ENCODE peak calls at places on chromosomes 1 and 21, in five cellular contexts. One of them, this sample, is unnamed.

GRCh38 chr1:70043806-70044205 is 161.6 kb downstream of the LRRC40 start:
- DNase-seq in hepatocyte: peak
- DNase-seq in IMR-90: peak
- DNase-seq in GM13977: no peak
- DNase-seq in astrocyte of the spinal cord: peak
- DNase-seq in this sample: no peak

GRCh38 chr1:65948609-65949229 is 156.0 kb downstream of the PDE4B start:
- DNase-seq in IMR-90: peak
- DNase-seq in hepatocyte: peak
- DNase-seq in astrocyte of the spinal cord: peak
- DNase-seq in GM13977: no peak
- DNase-seq in this sample: no peak

GRCh38 chr1:96366516-96366915 is 355.1 kb upstream of the PTBP2 start:
- DNase-seq in GM13977: no peak
- DNase-seq in IMR-90: no peak
- DNase-seq in astrocyte of the spinal cord: no peak
- DNase-seq in hepatocyte: no peak
- DNase-seq in this sample: no peak

GRCh38 chr1:204623894-204624361 is 61.6 kb downstream of the LRRN2 start:
- DNase-seq in hepatocyte: peak
- DNase-seq in astrocyte of the spinal cord: no peak
- DNase-seq in GM13977: no peak
- DNase-seq in IMR-90: no peak
- DNase-seq in this sample: no peak

GRCh38 chr1:230072296-230072695 is 5.3 kb downstream of the GALNT2 start:
- DNase-seq in IMR-90: no peak
- DNase-seq in hepatocyte: no peak
- DNase-seq in astrocyte of the spinal cord: no peak
- DNase-seq in GM13977: no peak
- DNase-seq in this sample: no peak

GRCh38 chr1:150281221-150281757 is 1.1 kb upstream of the CIART start:
- DNase-seq in GM13977: peak
- DNase-seq in IMR-90: peak
- DNase-seq in hepatocyte: peak
- DNase-seq in astrocyte of the spinal cord: peak
- DNase-seq in this sample: no peak

GRCh38 chr1:154479764-154480421 is 22.1 kb upstream of the TDRD10 start:
- DNase-seq in hepatocyte: peak
- DNase-seq in GM13977: peak
- DNase-seq in astrocyte of the spinal cord: peak
- DNase-seq in IMR-90: peak
- DNase-seq in this sample: no peak

GRCh38 chr1:10068605-10069294 is 36.0 kb downstream of the UBE4B start:
- DNase-seq in astrocyte of the spinal cord: peak
- DNase-seq in hepatocyte: no peak
- DNase-seq in IMR-90: peak
- DNase-seq in GM13977: no peak
- DNase-seq in this sample: no peak

GRCh38 chr21:42820513-42821465 is 58.5 kb downstream of the WDR4 start:
- DNase-seq in hepatocyte: peak
- DNase-seq in IMR-90: no peak
- DNase-seq in GM13977: no peak
- DNase-seq in astrocyte of the spinal cord: no peak
- DNase-seq in this sample: no peak

GRCh38 chr1:23699280-23700179 is 7.9 kb downstream of the RPL11 start:
- DNase-seq in GM13977: no peak
- DNase-seq in IMR-90: no peak
- DNase-seq in astrocyte of the spinal cord: no peak
- DNase-seq in hepatocyte: no peak
- DNase-seq in this sample: no peak

GRCh38 chr1:111847519-111847918 is 91.8 kb downstream of the DDX20 start:
- DNase-seq in GM13977: no peak
- DNase-seq in astrocyte of the spinal cord: no peak
- DNase-seq in IMR-90: no peak
- DNase-seq in hepatocyte: no peak
- DNase-seq in this sample: no peak

GRCh38 chr1:155008015-155008941 is 5.7 kb downstream of the ZBTB7B start:
- DNase-seq in astrocyte of the spinal cord: no peak
- DNase-seq in IMR-90: no peak
- DNase-seq in GM13977: no peak
- DNase-seq in hepatocyte: no peak
- DNase-seq in this sample: no peak

GRCh38 chr1:209869242-209870149 is 41.7 kb downstream of the UTP25 start:
- DNase-seq in GM13977: no peak
- DNase-seq in astrocyte of the spinal cord: peak
- DNase-seq in IMR-90: no peak
- DNase-seq in hepatocyte: no peak
- DNase-seq in this sample: no peak

GRCh38 chr1:240956020-240956419 is 344.1 kb upstream of the GREM2 start:
- DNase-seq in GM13977: no peak
- DNase-seq in IMR-90: no peak
- DNase-seq in astrocyte of the spinal cord: no peak
- DNase-seq in hepatocyte: no peak
- DNase-seq in this sample: no peak

GRCh38 chr1:208256556-208256955 is 12.4 kb upstream of the PLXNA2 start:
- DNase-seq in GM13977: no peak
- DNase-seq in hepatocyte: no peak
- DNase-seq in astrocyte of the spinal cord: no peak
- DNase-seq in IMR-90: no peak
- DNase-seq in this sample: no peak

GRCh38 chr1:196517193-196517592 is 91.0 kb downstream of the KCNT2 start:
- DNase-seq in GM13977: no peak
- DNase-seq in hepatocyte: no peak
- DNase-seq in astrocyte of the spinal cord: no peak
- DNase-seq in IMR-90: no peak
- DNase-seq in this sample: no peak

DNA sequence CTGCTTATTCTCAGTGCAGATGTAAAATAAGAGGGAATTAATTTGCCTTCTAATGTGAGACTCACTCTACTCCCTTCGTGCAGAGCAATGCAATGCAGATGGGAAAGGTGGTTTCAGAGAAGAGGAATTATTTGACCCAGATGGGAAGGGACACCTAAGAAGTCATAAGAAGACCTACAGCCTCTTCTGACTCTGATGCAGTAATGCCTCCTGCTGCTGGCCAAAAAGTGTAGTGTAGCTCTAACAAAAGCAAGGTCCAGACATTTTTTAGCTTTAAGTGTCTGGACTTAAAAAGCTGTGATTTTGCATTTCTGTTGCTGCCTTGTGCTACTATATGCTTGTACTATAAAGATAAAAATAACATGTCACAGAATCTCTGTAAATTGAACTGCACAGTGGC is 501.4 kb downstream of the TTLL7 start:
- DNase-seq in astrocyte of the spinal cord: no peak
- DNase-seq in GM13977: no peak
- DNase-seq in hepatocyte: no peak
- DNase-seq in IMR-90: no peak
- DNase-seq in this sample: no peak
- TF ChIP-seq CTCF in astrocyte of the spinal cord: peak
- TF ChIP-seq CTCF in GM13977: peak
- TF ChIP-seq CTCF in hepatocyte: peak
- TF ChIP-seq CTCF in IMR-90: no peak
- TF ChIP-seq CTCF in this sample: peak

DNA sequence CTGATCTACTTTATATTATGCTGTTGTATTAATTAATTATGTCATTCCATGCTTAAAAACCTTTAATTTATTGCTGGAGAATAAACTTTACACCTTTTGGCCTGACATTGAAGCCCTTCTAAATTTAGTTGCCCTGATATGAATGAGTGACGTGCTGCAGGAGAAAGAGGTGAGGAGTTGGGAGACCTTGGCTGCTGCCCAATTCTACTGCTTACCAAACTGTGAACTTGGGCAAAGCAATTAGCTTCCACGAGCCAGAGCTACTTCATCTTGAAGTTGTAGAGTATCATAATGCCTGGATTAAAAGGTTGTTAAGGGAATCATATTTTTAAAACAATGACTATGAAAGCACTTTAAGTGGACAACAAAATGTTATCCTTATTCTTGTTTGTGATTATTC is 126.8 kb upstream of the DEPDC1 start:
- DNase-seq in astrocyte of the spinal cord: no peak
- DNase-seq in IMR-90: no peak
- DNase-seq in GM13977: no peak
- DNase-seq in hepatocyte: no peak
- DNase-seq in this sample: no peak
- TF ChIP-seq CTCF in astrocyte of the spinal cord: no peak
- TF ChIP-seq CTCF in IMR-90: no peak
- TF ChIP-seq CTCF in GM13977: no peak
- TF ChIP-seq CTCF in hepatocyte: no peak
- TF ChIP-seq CTCF in this sample: no peak

DNA sequence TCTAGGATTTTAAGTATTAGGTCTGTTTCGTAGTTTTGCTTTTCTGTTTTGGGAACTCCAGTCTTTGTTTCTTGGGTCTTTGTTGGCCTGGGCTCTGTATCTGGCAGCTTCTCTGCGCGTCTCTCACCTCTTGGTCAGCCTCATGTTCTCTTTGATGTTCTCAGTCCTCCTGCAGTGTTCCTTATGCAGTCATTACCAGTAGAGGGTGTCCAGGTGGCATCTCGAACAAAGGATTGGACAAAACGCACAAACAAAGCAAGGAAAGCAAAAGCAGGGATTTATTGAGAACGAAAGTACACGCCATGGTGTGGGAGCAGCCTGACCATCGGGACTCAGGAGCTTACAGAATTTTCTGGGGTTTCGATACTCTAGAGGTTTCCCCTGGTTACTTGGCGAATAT is 133.7 kb upstream of the COL6A1 start:
- DNase-seq in hepatocyte: no peak
- DNase-seq in astrocyte of the spinal cord: peak
- DNase-seq in IMR-90: no peak
- DNase-seq in GM13977: no peak
- DNase-seq in this sample: no peak
- TF ChIP-seq CTCF in hepatocyte: no peak
- TF ChIP-seq CTCF in astrocyte of the spinal cord: no peak
- TF ChIP-seq CTCF in IMR-90: no peak
- TF ChIP-seq CTCF in GM13977: no peak
- TF ChIP-seq CTCF in this sample: no peak

GRCh38 chr1:18324246-18324645 is 156.5 kb upstream of the KLHDC7A start:
- DNase-seq in GM13977: peak
- DNase-seq in IMR-90: no peak
- DNase-seq in astrocyte of the spinal cord: no peak
- DNase-seq in hepatocyte: no peak
- DNase-seq in this sample: no peak
- TF ChIP-seq CTCF in GM13977: peak
- TF ChIP-seq CTCF in IMR-90: no peak
- TF ChIP-seq CTCF in astrocyte of the spinal cord: no peak
- TF ChIP-seq CTCF in hepatocyte: peak
- TF ChIP-seq CTCF in this sample: no peak

GRCh38 chr1:24961961-24962861 is 32.1 kb upstream of the RUNX3 start:
- DNase-seq in hepatocyte: no peak
- DNase-seq in GM13977: no peak
- DNase-seq in IMR-90: no peak
- DNase-seq in astrocyte of the spinal cord: no peak
- DNase-seq in this sample: no peak
- TF ChIP-seq CTCF in hepatocyte: no peak
- TF ChIP-seq CTCF in GM13977: peak
- TF ChIP-seq CTCF in IMR-90: no peak
- TF ChIP-seq CTCF in astrocyte of the spinal cord: peak
- TF ChIP-seq CTCF in this sample: no peak

DNA sequence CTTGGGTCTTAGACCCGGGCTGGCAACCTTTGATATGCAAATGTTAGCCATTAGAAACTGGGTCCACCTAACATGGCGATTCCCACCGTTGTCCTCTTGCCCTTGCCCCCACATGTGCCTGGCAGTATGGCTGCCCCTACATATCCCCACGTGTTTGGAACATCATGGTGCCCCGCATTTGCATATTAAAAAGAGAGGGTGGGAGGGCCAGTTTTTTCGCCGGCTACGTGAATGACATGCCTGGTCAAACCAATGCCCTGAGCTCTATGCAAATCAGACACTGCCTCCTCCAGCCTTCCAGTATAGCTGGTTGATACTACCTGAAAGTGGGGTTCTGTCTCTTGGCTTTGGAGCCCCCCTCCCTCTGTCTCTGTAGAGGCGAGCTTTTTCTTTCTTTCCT is 133.0 kb downstream of the CDC42BPA start:
- DNase-seq in astrocyte of the spinal cord: no peak
- DNase-seq in IMR-90: no peak
- DNase-seq in GM13977: no peak
- DNase-seq in hepatocyte: no peak
- DNase-seq in this sample: no peak
- TF ChIP-seq CTCF in astrocyte of the spinal cord: no peak
- TF ChIP-seq CTCF in IMR-90: no peak
- TF ChIP-seq CTCF in GM13977: no peak
- TF ChIP-seq CTCF in hepatocyte: no peak
- TF ChIP-seq CTCF in this sample: no peak

GRCh38 chr1:235315735-235316134 is 12.2 kb downstream of the ARID4B start:
- DNase-seq in hepatocyte: no peak
- DNase-seq in astrocyte of the spinal cord: no peak
- DNase-seq in IMR-90: no peak
- DNase-seq in GM13977: no peak
- DNase-seq in this sample: no peak
- TF ChIP-seq CTCF in hepatocyte: no peak
- TF ChIP-seq CTCF in astrocyte of the spinal cord: no peak
- TF ChIP-seq CTCF in IMR-90: no peak
- TF ChIP-seq CTCF in GM13977: no peak
- TF ChIP-seq CTCF in this sample: no peak

GRCh38 chr1:200510228-200510623 is 100.4 kb upstream of the ZNF281 start:
- DNase-seq in astrocyte of the spinal cord: peak
- DNase-seq in IMR-90: peak
- DNase-seq in GM13977: peak
- DNase-seq in hepatocyte: peak
- DNase-seq in this sample: peak
- TF ChIP-seq CTCF in astrocyte of the spinal cord: peak
- TF ChIP-seq CTCF in IMR-90: peak
- TF ChIP-seq CTCF in GM13977: peak
- TF ChIP-seq CTCF in hepatocyte: peak
- TF ChIP-seq CTCF in this sample: peak

DNA sequence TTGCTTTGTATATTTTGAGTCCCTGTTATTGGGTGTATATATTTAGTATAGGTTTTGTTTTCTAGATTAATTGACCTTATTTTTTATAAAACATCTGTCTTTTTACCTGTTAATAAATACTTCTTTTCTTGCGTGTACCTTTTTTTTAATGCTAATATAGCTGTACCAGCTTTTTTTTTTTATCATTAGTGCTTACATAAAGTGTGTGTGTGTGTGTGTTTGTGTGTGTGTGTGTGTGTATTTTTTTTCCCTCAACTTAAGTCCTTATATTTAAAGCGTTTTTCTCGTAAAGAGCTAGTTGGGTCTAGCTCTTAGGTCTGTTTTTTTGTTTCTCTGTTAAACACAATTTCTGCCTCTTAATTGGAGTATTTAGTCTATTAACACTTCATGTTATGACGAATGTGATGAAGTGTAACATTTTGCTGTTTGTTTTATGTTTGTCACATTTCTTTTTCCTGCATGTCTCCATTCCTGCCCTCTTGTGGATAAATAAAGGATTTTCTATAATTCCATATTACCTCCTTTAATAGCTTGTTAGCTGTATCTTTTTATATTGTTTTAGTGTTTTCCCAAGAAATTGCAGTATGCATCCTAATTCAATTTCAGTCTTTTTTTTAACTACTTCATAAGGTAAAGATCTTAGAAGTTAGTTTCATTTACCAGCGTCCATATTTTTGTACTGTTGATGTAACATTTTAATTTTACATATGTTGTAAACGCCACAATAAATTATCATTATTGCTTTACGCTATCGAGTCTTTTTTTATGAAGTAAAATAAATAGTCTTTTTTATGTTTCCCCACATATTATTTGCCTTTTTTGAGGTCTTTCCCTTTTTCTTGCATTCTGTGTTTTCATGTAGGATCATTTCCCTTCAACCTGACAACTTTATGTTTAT is 4.3 kb downstream of the PRMT2 start:
- DNase-seq in hepatocyte: no peak
- DNase-seq in IMR-90: peak
- DNase-seq in GM13977: no peak
- DNase-seq in astrocyte of the spinal cord: peak
- DNase-seq in this sample: no peak
- TF ChIP-seq CTCF in hepatocyte: peak
- TF ChIP-seq CTCF in IMR-90: peak
- TF ChIP-seq CTCF in GM13977: no peak
- TF ChIP-seq CTCF in astrocyte of the spinal cord: peak
- TF ChIP-seq CTCF in this sample: peak